ENCODE peak calls at places on chromosomes 16 and 17, in six cellular contexts. A, H, B, N, V and Q are unnamed samples.

GRCh38 chr17:43467981-43468541 is 15.7 kb upstream of the DHX8 start:
- DNase-seq in H (no peak), V (peak; percentile 16), B (no peak), N (no peak), A (no peak), Q (peak; percentile 96)

GRCh38 chr16:67241008-67241900 is 6.0 kb downstream of the FHOD1 start:
- DNase-seq in H (no peak), B (peak; percentile 46), A (no peak), N (no peak), V (no peak), Q (no peak)

GRCh38 chr16:86893513-86893912 is 315.2 kb downstream of the FOXL1 start:
- DNase-seq in V (no peak), N (no peak), H (no peak), B (no peak), A (no peak), Q (no peak)

GRCh38 chr16:10370096-10370726 is 15.7 kb upstream of the ATF7IP2 start:
- DNase-seq in H (no peak), V (no peak), N (no peak), B (no peak), A (no peak), Q (no peak)

GRCh38 chr16:89422527-89422904 is 67.8 kb downstream of the ANKRD11 start:
- DNase-seq in B (no peak), N (no peak), A (peak; percentile 27), V (no peak), H (no peak), Q (no peak)

GRCh38 chr17:18187816-18188761 is 4.5 kb downstream of the ALKBH5 start:
- DNase-seq in A (no peak), N (no peak), V (no peak), B (no peak), H (no peak), Q (no peak)

GRCh38 chr17:64240261-64240740 is 22.8 kb downstream of the TEX2 start:
- DNase-seq in B (peak; percentile 37), A (no peak), H (no peak), N (no peak), V (peak; percentile 49), Q (no peak)

GRCh38 chr16:84820305-84820684 is 510 bp downstream of the CRISPLD2 start:
- DNase-seq in H (no peak), A (no peak), N (no peak), B (no peak), V (no peak), Q (no peak)

GRCh38 chr17:74152591-74153455 is 50.7 kb upstream of the RPL38 start:
- DNase-seq in H (no peak), B (peak; percentile 24), A (no peak), V (no peak), N (no peak), Q (peak; percentile 34)

GRCh38 chr17:59707182-59707970 is at the start of the genes PTRH2 and VMP1:
- DNase-seq in V (peak; percentile 100), N (peak; percentile 80), H (peak; percentile 93), B (peak; percentile 99), A (peak; percentile 89), Q (peak; percentile 100)

GRCh38 chr17:20191066-20191465 is 181.9 kb downstream of the SPECC1 start:
- DNase-seq in H (no peak), A (no peak), B (no peak), N (no peak), V (no peak), Q (no peak)

GRCh38 chr16:11909653-11910551 is 5.9 kb downstream of the GSPT1 start:
- DNase-seq in A (no peak), N (no peak), B (no peak), V (no peak), H (no peak), Q (no peak)

GRCh38 chr16:49918257-49918656 is 62.3 kb upstream of the ZNF423 start:
- DNase-seq in H (no peak), B (no peak), A (no peak), N (no peak), V (no peak), Q (peak; percentile 14)

GRCh38 chr17:69423450-69423849 is 9.0 kb downstream of the MAP2K6 start:
- DNase-seq in V (no peak), N (no peak), A (no peak), H (no peak), B (no peak), Q (no peak)

GRCh38 chr16:49641250-49641649 is 214.7 kb downstream of the ZNF423 start:
- DNase-seq in V (no peak), A (no peak), B (no peak), N (no peak), H (no peak), Q (no peak)

GRCh38 chr16:4661661-4662060 is 31.7 kb upstream of the NUDT16L1 start:
- DNase-seq in N (no peak), B (peak; percentile 26), V (no peak), A (no peak), H (no peak), Q (no peak)

GRCh38 chr16:3610698-3611144 is 685 bp downstream of the SLX4 start:
- DNase-seq in A (no peak), H (no peak), B (peak; percentile 35), N (no peak), V (no peak), Q (no peak)

GRCh38 chr17:78962345-78962983 is 17.3 kb downstream of the LGALS3BP start:
- DNase-seq in B (peak; percentile 68), N (no peak), H (no peak), A (no peak), V (no peak), Q (no peak)